ENCODE peak calls at places on chromosomes 1 and 21, in ten cellular contexts. K is fibroblast of lung; O is lung; Y is cardiac muscle cell; R is uterus; G is right atrium auricular region; H is heart left ventricle; M is psoas muscle; X is mammary epithelial cell; N is CD8-positive, alpha-beta memory T cell. A is an unnamed sample. For H3K4me1 and H3K9me3, the result is how much of the 10 kb centered on the place peaks cover.

GRCh38 chr1:42880384-42880783 is 34.0 kb downstream of the ZNF691 start:
- DNase-seq in K (no peak), O (no peak), Y (no peak), R (no peak), G (no peak), H (no peak), M (no peak), X (no peak), N (no peak), A (no peak)

GRCh38 chr1:12501661-12502060 is 116.3 kb downstream of the DHRS3 start:
- DNase-seq in K (peak), O (no peak), Y (peak), R (no peak), G (no peak), H (no peak), M (no peak), X (peak), N (no peak), A (no peak)

GRCh38 chr1:42484382-42484781 is 21.3 kb downstream of the CCDC30 start:
- DNase-seq in K (peak), O (no peak), Y (peak), R (no peak), G (no peak), H (no peak), M (no peak), X (peak), N (no peak), A (no peak)

GRCh38 chr1:92851729-92852128 is 19.9 kb downstream of the RPL5 start:
- DNase-seq in K (no peak), O (no peak), Y (peak), R (no peak), G (no peak), H (no peak), M (no peak), X (no peak), N (no peak), A (no peak)

GRCh38 chr1:8671313-8671917 is 146.0 kb downstream of the RERE start:
- DNase-seq in K (peak), O (no peak), Y (peak), R (peak), G (no peak), H (no peak), M (no peak), X (no peak), N (peak), A (no peak)

GRCh38 chr1:155300553-155301329 is 497 bp downstream of the PKLR start:
- DNase-seq in K (no peak), O (no peak), Y (no peak), R (no peak), G (no peak), H (no peak), M (no peak), X (no peak), N (no peak), A (no peak)

GRCh38 chr1:10776206-10776905 is 20.1 kb downstream of the CASZ1 start:
- DNase-seq in K (no peak), O (no peak), Y (no peak), R (no peak), G (no peak), H (no peak), M (no peak), X (no peak), N (no peak), A (no peak)

GRCh38 chr1:108691128-108691885 is 803 bp upstream of the PRPF38B start:
- DNase-seq in K (peak), O (no peak), Y (no peak), R (no peak), G (no peak), H (no peak), M (no peak), X (no peak), N (no peak), A (no peak)

GRCh38 chr1:204578867-204579664 is 62.9 kb downstream of the MDM4 start:
- DNase-seq in K (no peak), O (no peak), Y (peak), R (peak), G (no peak), H (peak), M (no peak), X (no peak), N (no peak), A (peak)

GRCh38 chr1:158121604-158122254 is 59.0 kb upstream of the CD1D start:
- DNase-seq in K (peak), O (no peak), Y (peak), R (no peak), G (no peak), H (no peak), M (no peak), X (peak), N (peak), A (no peak)

GRCh38 chr1:115505157-115505571 is 136.6 kb upstream of the VANGL1 start:
- DNase-seq in K (peak), O (no peak), Y (no peak), R (no peak), G (no peak), H (no peak), M (no peak), X (peak), N (no peak), A (no peak)

GRCh38 chr1:11473635-11474034 is 5.3 kb upstream of the DISP3 start:
- DNase-seq in K (peak), O (no peak), Y (peak), R (no peak), G (no peak), H (no peak), M (no peak), X (peak), N (no peak), A (no peak)

GRCh38 chr1:75469586-75470173 is 141.2 kb downstream of the SLC44A5 start:
- DNase-seq in K (peak), O (no peak), Y (no peak), R (no peak), G (no peak), H (no peak), M (no peak), X (no peak), N (no peak), A (no peak)

DNA sequence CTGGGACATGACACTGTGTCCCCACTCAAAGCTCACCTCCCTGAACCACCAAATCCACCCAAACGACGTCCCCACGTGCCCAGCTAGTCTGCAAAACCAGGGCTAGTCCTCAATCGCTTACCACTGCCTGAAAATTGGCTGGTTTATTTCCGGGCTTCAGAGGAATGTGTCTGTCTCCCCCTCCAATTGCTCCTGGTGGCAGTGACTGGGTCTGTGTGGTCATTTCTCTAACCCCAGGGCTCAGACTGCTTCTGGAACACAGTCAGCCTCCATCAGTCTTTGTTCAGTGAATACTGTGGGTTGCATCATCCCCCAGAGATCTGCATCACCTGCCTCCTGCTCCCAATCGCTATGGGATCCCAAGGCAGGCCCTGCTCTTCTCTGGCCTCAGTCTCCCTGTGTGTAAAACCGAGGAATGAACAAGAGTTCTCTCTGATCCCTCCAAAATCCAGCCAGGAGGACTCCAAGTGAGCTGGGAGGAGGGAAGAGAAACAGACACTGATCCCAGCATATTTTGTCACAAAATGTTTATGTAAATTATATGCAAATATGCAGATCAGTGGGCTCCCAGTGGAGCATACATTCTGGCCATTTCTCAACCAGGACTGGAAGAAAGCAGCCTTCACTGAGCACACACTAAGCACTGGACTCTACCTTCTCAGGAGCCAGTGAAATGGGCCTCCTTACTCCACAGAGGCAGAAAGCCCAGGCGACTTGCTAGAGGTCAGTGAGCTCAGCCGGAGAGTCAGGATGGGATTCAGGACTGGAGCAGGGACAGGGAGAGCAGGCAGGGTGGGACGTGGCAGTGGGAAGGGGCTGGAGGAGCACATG is 20.9 kb downstream of the SDC3 start:
- DNase-seq in K (peak), O (no peak), Y (no peak), R (no peak), G (no peak), H (no peak), M (no peak), X (no peak), N (no peak), A (peak)
- H3K4me3 ChIP-seq in K (no peak), O (no peak), Y (no peak), R (no peak), G (no peak), H (no peak), M (no peak), X (no peak), N (no peak), A (no peak)

DNA sequence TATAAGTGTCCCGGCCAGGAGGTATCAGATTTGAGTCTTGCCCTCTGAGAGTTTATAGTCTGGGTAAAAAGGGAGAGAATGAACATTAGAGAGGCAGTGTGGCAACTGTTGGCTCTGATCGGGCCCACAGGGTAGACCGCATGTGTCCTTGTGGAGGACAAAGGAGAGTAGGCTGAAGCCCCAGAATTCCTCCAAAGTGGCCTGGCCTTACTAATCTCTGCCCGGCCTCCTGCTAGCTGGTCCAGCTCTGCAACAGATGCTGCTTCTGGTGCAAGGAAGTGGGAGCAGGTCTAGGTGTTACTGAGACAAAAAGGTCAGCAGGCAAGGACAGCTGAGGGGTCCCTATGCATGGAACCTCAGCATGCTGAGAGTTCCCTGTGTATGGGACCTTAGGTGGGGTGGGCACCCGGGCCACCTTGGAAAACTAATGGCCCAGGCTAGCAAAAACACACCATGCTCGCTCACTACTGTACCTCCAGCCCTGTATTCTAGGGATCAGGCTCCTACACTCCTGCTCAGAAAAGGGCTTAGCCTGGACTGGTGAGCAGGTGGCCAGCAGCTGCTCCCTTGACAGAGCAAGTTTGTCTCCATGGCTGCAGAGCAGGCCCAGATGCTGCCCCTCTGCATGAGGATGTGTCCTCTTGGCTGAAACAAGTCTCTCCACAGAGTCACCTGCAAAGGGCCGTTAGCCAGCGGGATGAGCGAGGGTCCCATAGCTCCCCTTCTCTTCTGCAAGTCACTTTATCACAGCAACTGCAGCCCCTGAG is 30.3 kb upstream of the RGS16 start:
- DNase-seq in K (no peak), O (no peak), Y (no peak), R (no peak), G (no peak), H (no peak), M (no peak), X (no peak), N (no peak), A (no peak)
- H3K4me1 ChIP-seq in K (under half), O (under half), Y (under half), R (under half), G (under half), H (under half), M (under half), X (under half), N (under half), A (under half)

GRCh38 chr1:83060216-83060615 is 938.7 kb downstream of the TTLL7 start:
- DNase-seq in K (no peak), O (no peak), Y (no peak), R (no peak), G (no peak), H (no peak), M (no peak), X (peak), N (no peak), A (no peak)
- H3K9me3 ChIP-seq in K (under half), O (under half), Y (under half), R (under half), G (under half), H (under half), M (under half), X (under half), N (under half), A (under half)

DNA sequence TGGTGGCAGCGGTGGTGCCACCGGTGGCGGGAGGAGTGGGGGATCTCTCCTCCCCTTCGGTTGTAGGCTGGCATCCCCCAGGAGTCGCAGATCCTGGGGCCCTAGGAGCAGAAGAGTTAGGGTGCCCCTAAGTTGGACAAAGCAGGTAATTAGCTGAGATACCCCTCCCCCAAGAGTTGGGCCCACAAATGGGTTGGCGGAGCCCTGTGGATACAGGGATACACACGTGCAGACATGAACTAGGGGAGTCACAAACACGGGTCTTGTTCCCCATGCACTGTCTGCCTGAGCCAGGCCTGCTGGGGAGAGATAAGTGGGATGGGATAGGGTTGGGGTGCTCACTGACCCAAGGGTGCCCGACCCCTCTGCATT is 2.0 kb downstream of the CCDC17 start:
- DNase-seq in K (no peak), O (no peak), Y (no peak), R (no peak), G (no peak), H (no peak), M (no peak), X (no peak), N (no peak), A (no peak)
- H3K4me3 ChIP-seq in K (no peak), O (no peak), Y (no peak), R (no peak), G (no peak), H (no peak), M (no peak), X (no peak), N (no peak), A (no peak)

DNA sequence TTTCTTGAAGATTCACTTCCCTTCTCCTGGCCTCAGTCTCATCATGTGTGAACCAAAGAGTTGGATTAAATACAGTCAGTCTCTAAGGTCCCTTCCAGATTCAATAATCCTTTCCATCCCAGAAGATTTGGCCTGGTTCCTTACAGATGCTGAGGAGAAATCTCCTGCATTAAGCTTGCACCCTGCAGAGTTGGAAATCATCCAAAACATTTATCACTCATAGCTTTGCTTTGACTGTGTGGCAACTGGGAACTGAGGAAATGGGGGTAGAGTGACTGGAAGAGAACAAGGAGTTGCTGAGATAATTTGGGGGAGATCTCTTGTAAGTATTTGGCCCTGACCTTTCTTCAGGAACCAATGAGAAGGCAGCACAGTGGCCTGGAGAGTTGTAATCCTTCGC is 220.5 kb upstream of the SGIP1 start:
- DNase-seq in K (peak), O (no peak), Y (peak), R (no peak), G (no peak), H (no peak), M (no peak), X (no peak), N (no peak), A (no peak)
- H3K4me1 ChIP-seq in K (under half), O (under half), Y (under half), R (under half), G (under half), H (under half), M (under half), X (under half), N (under half), A (under half)

GRCh38 chr21:21226472-21226871 is 228.3 kb downstream of the NCAM2 start:
- DNase-seq in K (no peak), O (no peak), Y (no peak), R (no peak), G (no peak), H (no peak), M (no peak), X (no peak), N (no peak), A (no peak)

GRCh38 chr21:21232320-21232719 is 234.1 kb downstream of the NCAM2 start:
- DNase-seq in K (peak), O (no peak), Y (peak), R (no peak), G (no peak), H (no peak), M (no peak), X (no peak), N (no peak), A (no peak)

DNA sequence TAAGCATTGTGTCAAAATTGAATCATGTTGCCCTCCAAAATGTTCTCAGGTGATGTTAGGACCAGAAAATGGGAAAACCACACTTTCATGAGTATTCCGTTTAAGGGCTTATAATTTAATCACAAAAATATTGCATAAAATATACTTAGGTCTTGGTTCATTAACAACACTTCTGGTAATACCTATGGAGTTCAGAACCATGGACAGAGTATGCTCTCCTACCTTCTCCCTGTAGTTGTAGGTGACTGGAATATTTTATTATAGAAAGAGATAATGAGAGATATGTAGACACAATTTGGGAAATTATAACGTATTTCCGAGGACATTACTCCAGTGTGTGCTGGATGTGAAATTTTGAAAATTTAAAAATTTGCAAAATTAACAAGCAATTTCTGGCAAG is 232.5 kb downstream of the NCAM2 start:
- DNase-seq in K (peak), O (no peak), Y (peak), R (no peak), G (no peak), H (no peak), M (no peak), X (no peak), N (no peak), A (no peak)
- H3K9me3 ChIP-seq in K (under half), O (under half), Y (under half), R (under half), G (under half), H (under half), M (under half), X (under half), N (under half), A (under half)

GRCh38 chr1:24726741-24727140 is 18.5 kb upstream of the CLIC4 start:
- DNase-seq in K (no peak), O (no peak), Y (no peak), R (no peak), G (no peak), H (no peak), M (no peak), X (no peak), N (no peak), A (peak)

GRCh38 chr1:24725209-24725651 is 20.0 kb upstream of the CLIC4 start:
- DNase-seq in K (peak), O (no peak), Y (peak), R (no peak), G (no peak), H (no peak), M (no peak), X (no peak), N (no peak), A (peak)

GRCh38 chr1:24727490-24728214 is 17.6 kb upstream of the CLIC4 start:
- DNase-seq in K (peak), O (peak), Y (peak), R (peak), G (peak), H (peak), M (peak), X (peak), N (no peak), A (peak)

GRCh38 chr1:24721533-24721932 is 23.7 kb upstream of the CLIC4 start:
- DNase-seq in K (no peak), O (no peak), Y (no peak), R (no peak), G (no peak), H (no peak), M (no peak), X (no peak), N (no peak), A (peak)

DNA sequence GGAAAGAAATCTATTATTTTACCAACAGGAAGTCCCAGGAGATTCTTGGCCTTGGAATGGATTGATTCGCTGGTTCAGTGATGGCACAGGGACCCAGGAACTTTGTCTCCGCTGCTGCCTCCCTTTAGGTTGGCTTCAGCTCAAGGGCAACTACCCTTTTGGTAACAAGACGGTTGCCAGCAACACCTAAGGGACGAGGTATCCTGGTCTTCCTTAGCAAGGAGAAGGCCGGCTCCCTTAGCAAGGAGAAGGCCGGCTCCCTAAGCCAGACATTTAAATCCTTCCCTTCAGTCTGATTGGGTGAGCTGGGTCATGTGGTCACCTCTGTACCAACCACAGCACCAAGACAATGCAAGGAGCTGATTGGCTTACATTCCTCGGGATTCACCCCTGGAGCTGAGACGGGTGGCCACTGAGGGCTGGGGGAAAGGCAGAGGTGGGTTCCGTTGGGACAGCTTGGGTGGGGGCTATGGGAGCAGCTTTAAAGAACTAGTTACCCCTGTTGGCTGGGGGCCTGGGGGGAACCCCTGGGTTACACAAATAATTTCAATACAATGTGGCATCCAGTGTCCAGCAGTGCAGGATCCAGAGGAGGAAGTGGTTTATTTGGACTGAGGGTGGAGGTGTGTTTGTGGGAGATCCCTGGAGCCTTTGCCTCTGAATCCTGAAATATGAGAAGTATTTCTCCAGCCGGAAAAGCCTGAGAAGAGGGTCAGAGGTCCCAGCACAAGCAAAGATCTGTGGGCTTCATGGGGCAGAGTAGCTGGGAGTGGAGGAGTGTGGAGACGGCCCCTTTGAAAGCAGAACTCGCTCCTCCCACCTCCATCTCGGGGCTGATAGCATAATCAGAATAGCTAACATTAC is 20.7 kb upstream of the CLIC4 start:
- DNase-seq in K (peak), O (no peak), Y (peak), R (no peak), G (no peak), H (no peak), M (no peak), X (peak), N (no peak), A (peak)
- H3K4me3 ChIP-seq in K (no peak), O (no peak), Y (no peak), R (no peak), G (no peak), H (no peak), M (no peak), X (no peak), N (no peak), A (no peak)

GRCh38 chr1:19433610-19433999 is 51.7 kb downstream of the CAPZB start:
- DNase-seq in K (peak), O (no peak), Y (no peak), R (no peak), G (no peak), H (no peak), M (no peak), X (no peak), N (no peak), A (no peak)

GRCh38 chr1:19430121-19431068 is 54.9 kb downstream of the CAPZB start:
- DNase-seq in K (peak), O (peak), Y (peak), R (no peak), G (no peak), H (no peak), M (no peak), X (peak), N (no peak), A (no peak)

GRCh38 chr1:19435181-19435580 is 50.2 kb downstream of the CAPZB start:
- DNase-seq in K (peak), O (no peak), Y (peak), R (no peak), G (no peak), H (no peak), M (no peak), X (no peak), N (no peak), A (no peak)

GRCh38 chr1:19435851-19436465 is 49.4 kb downstream of the CAPZB start:
- DNase-seq in K (peak), O (no peak), Y (peak), R (no peak), G (peak), H (no peak), M (no peak), X (no peak), N (no peak), A (no peak)

GRCh38 chr1:19432943-19433609 is 52.3 kb downstream of the CAPZB start:
- DNase-seq in K (no peak), O (no peak), Y (no peak), R (no peak), G (no peak), H (no peak), M (no peak), X (no peak), N (no peak), A (no peak)
- H3K4me1 ChIP-seq in K (half or more), O (half or more), Y (under half), R (half or more), G (half or more), H (under half), M (half or more), X (under half), N (half or more), A (under half)

A was measured in right cardiac atrium.